ENCODE peak calls at places on chromosome 16, in five cellular contexts. One of them, this sample, is unnamed.

GRCh38 chr16:881219-882097 is 80.9 kb upstream of the GNG13 start:
- DNase-seq in stimulated activated CD4-positive, alpha-beta T cell treated with anti-CD3 and anti-CD28 coated beads, Interleukin-4, amount 100 ng/mL, for 1 hour: no peak
- DNase-seq in AG09319: no peak
- DNase-seq in posterior cingulate gyrus: no peak
- DNase-seq in H54: no peak
- DNase-seq in this sample: no peak

GRCh38 chr16:50712568-50712914 is 19.1 kb downstream of the NOD2 start:
- DNase-seq in stimulated activated CD4-positive, alpha-beta T cell treated with anti-CD3 and anti-CD28 coated beads, Interleukin-4, amount 100 ng/mL, for 1 hour: no peak
- DNase-seq in AG09319: no peak
- DNase-seq in posterior cingulate gyrus: no peak
- DNase-seq in H54: no peak
- DNase-seq in this sample: no peak

GRCh38 chr16:27355610-27356009 is 41.8 kb downstream of the IL4R start:
- DNase-seq in stimulated activated CD4-positive, alpha-beta T cell treated with anti-CD3 and anti-CD28 coated beads, Interleukin-4, amount 100 ng/mL, for 1 hour: peak; percentile 60
- DNase-seq in AG09319: no peak
- DNase-seq in posterior cingulate gyrus: no peak
- DNase-seq in H54: peak; percentile 47
- DNase-seq in this sample: no peak

GRCh38 chr16:17773698-17774101 is 302.9 kb upstream of the XYLT1 start:
- DNase-seq in stimulated activated CD4-positive, alpha-beta T cell treated with anti-CD3 and anti-CD28 coated beads, Interleukin-4, amount 100 ng/mL, for 1 hour: no peak
- DNase-seq in AG09319: peak; percentile 1
- DNase-seq in posterior cingulate gyrus: peak; percentile 28
- DNase-seq in H54: no peak
- DNase-seq in this sample: no peak

GRCh38 chr16:74660383-74660782 is 6.3 kb downstream of the RFWD3 start:
- DNase-seq in stimulated activated CD4-positive, alpha-beta T cell treated with anti-CD3 and anti-CD28 coated beads, Interleukin-4, amount 100 ng/mL, for 1 hour: no peak
- DNase-seq in AG09319: no peak
- DNase-seq in posterior cingulate gyrus: no peak
- DNase-seq in H54: no peak
- DNase-seq in this sample: no peak

GRCh38 chr16:84548508-84548907 is 44.0 kb upstream of the MEAK7 start:
- DNase-seq in stimulated activated CD4-positive, alpha-beta T cell treated with anti-CD3 and anti-CD28 coated beads, Interleukin-4, amount 100 ng/mL, for 1 hour: no peak
- DNase-seq in AG09319: no peak
- DNase-seq in posterior cingulate gyrus: no peak
- DNase-seq in H54: no peak
- DNase-seq in this sample: no peak

GRCh38 chr16:88533381-88533831 is 36.8 kb upstream of the ZC3H18 start:
- DNase-seq in stimulated activated CD4-positive, alpha-beta T cell treated with anti-CD3 and anti-CD28 coated beads, Interleukin-4, amount 100 ng/mL, for 1 hour: no peak
- DNase-seq in AG09319: no peak
- DNase-seq in posterior cingulate gyrus: peak; percentile 51
- DNase-seq in H54: no peak
- DNase-seq in this sample: no peak

GRCh38 chr16:56266981-56267607 is 75.8 kb downstream of the GNAO1 start:
- DNase-seq in stimulated activated CD4-positive, alpha-beta T cell treated with anti-CD3 and anti-CD28 coated beads, Interleukin-4, amount 100 ng/mL, for 1 hour: no peak
- DNase-seq in AG09319: no peak
- DNase-seq in posterior cingulate gyrus: no peak
- DNase-seq in H54: no peak
- DNase-seq in this sample: no peak

GRCh38 chr16:81940781-81941560 is 70.3 kb downstream of the SDR42E1 start:
- DNase-seq in stimulated activated CD4-positive, alpha-beta T cell treated with anti-CD3 and anti-CD28 coated beads, Interleukin-4, amount 100 ng/mL, for 1 hour: no peak
- DNase-seq in AG09319: peak; percentile 57
- DNase-seq in posterior cingulate gyrus: no peak
- DNase-seq in H54: peak; percentile 41
- DNase-seq in this sample: no peak

This sample was measured in GM19239.